ENCODE peak calls at places on chromosomes 5 and 9, in five cellular contexts. E is LNCaP clone FGC; I is Right ventricle myocardium superior; D is stimulated activated CD4-positive, alpha-beta T cell treated with anti-CD3 and anti-CD28 coated beads, Interleukin-12 subunit alpha, Interleukin-12 subunit beta, amount 100 ng/mL, for 24 hours; K is activated T-cell treated with anti-CD3 and anti-CD28 coated beads for 1 hour. W is an unnamed sample.

GRCh38 chr5:124745367-124746251 is 830 bp downstream of the ZNF608 start:
- DNase-seq in E (no peak), I (no peak), D (no peak), K (no peak), W (no peak)

GRCh38 chr5:160118349-160119141 is 705 bp downstream of the PWWP2A start:
- DNase-seq in E (no peak), I (peak; percentile 72), D (peak; percentile 14), K (peak; percentile 47), W (peak; percentile 65)

GRCh38 chr5:14202462-14202861 is 59.3 kb downstream of the TRIO start:
- DNase-seq in E (no peak), I (no peak), D (no peak), K (no peak), W (no peak)

GRCh38 chr5:149054416-149054815 is 8.4 kb downstream of the SH3TC2 start:
- DNase-seq in E (no peak), I (no peak), D (no peak), K (no peak), W (peak; percentile 21)

GRCh38 chr5:169394371-169394770 is 93.4 kb upstream of the SLIT3 start:
- DNase-seq in E (no peak), I (no peak), D (no peak), K (no peak), W (no peak)

GRCh38 chr5:150021491-150022162 is 21.1 kb downstream of the HMGXB3 start:
- DNase-seq in E (no peak), I (no peak), D (no peak), K (no peak), W (no peak)

GRCh38 chr5:77952811-77953210 is 176.7 kb upstream of the TBCA start:
- DNase-seq in E (peak; percentile 78), I (no peak), D (no peak), K (no peak), W (no peak)

GRCh38 chr9:123548749-123549545 is 192.9 kb downstream of the CRB2 start:
- DNase-seq in E (no peak), I (no peak), D (peak; percentile 38), K (no peak), W (no peak)

GRCh38 chr5:36045895-36046294 is 20.8 kb downstream of the UGT3A2 start:
- DNase-seq in E (peak; percentile 30), I (no peak), D (no peak), K (no peak), W (no peak)

GRCh38 chr9:113998529-113999255 is 79.4 kb downstream of the AMBP start:
- DNase-seq in E (no peak), I (no peak), D (no peak), K (no peak), W (peak; percentile 44)

W was measured in AG20443.